ENCODE peak calls at places on chromosomes 11 and 22, in four cellular contexts. One of them, this sample, is unnamed.

GRCh38 chr11:68532719-68533369 is 72.3 kb downstream of the PPP6R3 start:
- DNase-seq in upper lobe of left lung: no peak
- DNase-seq in right lobe of liver: no peak
- DNase-seq in IMR-90: no peak
- DNase-seq in this sample: no peak

GRCh38 chr11:16792426-16792825 is 54.0 kb downstream of the C11orf58 start:
- DNase-seq in upper lobe of left lung: no peak
- DNase-seq in right lobe of liver: no peak
- DNase-seq in IMR-90: no peak
- DNase-seq in this sample: no peak

GRCh38 chr11:2383823-2384722 is 7.0 kb downstream of the CD81 start:
- DNase-seq in upper lobe of left lung: no peak
- DNase-seq in right lobe of liver: peak; percentile 84
- DNase-seq in IMR-90: no peak
- DNase-seq in this sample: no peak

GRCh38 chr11:70756341-70756740 is 358.0 kb downstream of the CTTN start:
- DNase-seq in upper lobe of left lung: no peak
- DNase-seq in right lobe of liver: peak; percentile 27
- DNase-seq in IMR-90: no peak
- DNase-seq in this sample: no peak

GRCh38 chr11:93468286-93468685 is 74.9 kb downstream of the SMCO4 start:
- DNase-seq in upper lobe of left lung: no peak
- DNase-seq in right lobe of liver: no peak
- DNase-seq in IMR-90: no peak
- DNase-seq in this sample: no peak

GRCh38 chr11:118608268-118609214 is 1.1 kb downstream of the PHLDB1 start:
- DNase-seq in upper lobe of left lung: peak; percentile 56
- DNase-seq in right lobe of liver: peak; percentile 67
- DNase-seq in IMR-90: peak; percentile 85
- DNase-seq in this sample: peak; percentile 94

GRCh38 chr11:13316528-13316961 is 39.0 kb downstream of the BMAL1 start:
- DNase-seq in upper lobe of left lung: peak; percentile 76
- DNase-seq in right lobe of liver: no peak
- DNase-seq in IMR-90: peak; percentile 55
- DNase-seq in this sample: peak; percentile 87

GRCh38 chr11:13261600-13262061 is 16.0 kb upstream of the BMAL1 start:
- DNase-seq in upper lobe of left lung: no peak
- DNase-seq in right lobe of liver: no peak
- DNase-seq in IMR-90: peak; percentile 87
- DNase-seq in this sample: no peak

GRCh38 chr11:80727315-80727714 is 1286.5 kb upstream of the TENM4 start:
- DNase-seq in upper lobe of left lung: no peak
- DNase-seq in right lobe of liver: no peak
- DNase-seq in IMR-90: no peak
- DNase-seq in this sample: no peak

GRCh38 chr22:19406846-19407245 is 24.7 kb downstream of the HIRA start:
- DNase-seq in upper lobe of left lung: no peak
- DNase-seq in right lobe of liver: no peak
- DNase-seq in IMR-90: no peak
- DNase-seq in this sample: no peak
- H3K36me3 ChIP-seq in upper lobe of left lung: peaks cover 41% of the 10 kb centered on the region
- H3K36me3 ChIP-seq in right lobe of liver: peaks cover 52% of the 10 kb centered on the region
- H3K36me3 ChIP-seq in IMR-90: peaks cover 38% of the 10 kb centered on the region
- H3K36me3 ChIP-seq in this sample: peaks cover 56% of the 10 kb centered on the region

GRCh38 chr22:30114356-30114755 is 34.1 kb downstream of the HORMAD2 start:
- DNase-seq in upper lobe of left lung: no peak
- DNase-seq in right lobe of liver: no peak
- DNase-seq in IMR-90: peak; percentile 58
- DNase-seq in this sample: no peak

GRCh38 chr22:30115705-30116104 is 35.4 kb downstream of the HORMAD2 start:
- DNase-seq in upper lobe of left lung: no peak
- DNase-seq in right lobe of liver: no peak
- DNase-seq in IMR-90: peak; percentile 9
- DNase-seq in this sample: no peak

GRCh38 chr22:30113494-30113893 is 33.2 kb downstream of the HORMAD2 start:
- DNase-seq in upper lobe of left lung: no peak
- DNase-seq in right lobe of liver: no peak
- DNase-seq in IMR-90: no peak
- DNase-seq in this sample: no peak

GRCh38 chr22:30117256-30117655 is 37.0 kb downstream of the HORMAD2 start:
- DNase-seq in upper lobe of left lung: no peak
- DNase-seq in right lobe of liver: no peak
- DNase-seq in IMR-90: no peak
- DNase-seq in this sample: no peak

GRCh38 chr22:30116362-30117117 is 36.3 kb downstream of the HORMAD2 start:
- DNase-seq in upper lobe of left lung: no peak
- DNase-seq in right lobe of liver: no peak
- DNase-seq in IMR-90: peak; percentile 78
- DNase-seq in this sample: no peak
- H3K36me3 ChIP-seq in upper lobe of left lung: no peaks in the 10 kb centered on the region
- H3K36me3 ChIP-seq in right lobe of liver: no peaks in the 10 kb centered on the region
- H3K36me3 ChIP-seq in IMR-90: no peaks in the 10 kb centered on the region
- H3K36me3 ChIP-seq in this sample: no peaks in the 10 kb centered on the region

GRCh38 chr22:22516992-22517391 is 3.1 kb downstream of the ZNF280A start:
- DNase-seq in upper lobe of left lung: no peak
- DNase-seq in right lobe of liver: no peak
- DNase-seq in IMR-90: no peak
- DNase-seq in this sample: no peak
- H3K36me3 ChIP-seq in upper lobe of left lung: no peaks in the 10 kb centered on the region
- H3K36me3 ChIP-seq in right lobe of liver: no peaks in the 10 kb centered on the region
- H3K36me3 ChIP-seq in IMR-90: no peaks in the 10 kb centered on the region
- H3K36me3 ChIP-seq in this sample: no peaks in the 10 kb centered on the region

DNA sequence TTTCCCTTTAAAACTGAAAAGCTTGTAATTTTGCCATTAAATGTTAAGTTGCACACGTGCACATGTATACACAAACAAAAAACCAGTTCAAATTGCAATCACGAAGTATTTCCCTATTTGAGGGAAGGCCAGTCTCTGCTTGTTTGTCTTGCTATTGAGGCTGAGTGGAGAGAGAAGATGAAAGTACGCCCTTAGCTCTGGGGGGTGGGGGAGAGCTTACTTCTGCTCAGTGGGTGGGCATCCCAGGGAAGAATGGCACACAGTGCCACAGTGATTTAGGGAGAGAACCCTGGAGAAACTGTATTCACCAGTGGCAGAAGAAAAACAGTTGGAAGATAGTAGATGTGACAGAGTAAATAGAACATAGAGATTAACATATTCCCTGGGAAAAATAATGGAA is 8.7 kb downstream of the YAP1 start:
- DNase-seq in upper lobe of left lung: no peak
- DNase-seq in right lobe of liver: no peak
- DNase-seq in IMR-90: no peak
- DNase-seq in this sample: no peak
- H3K36me3 ChIP-seq in upper lobe of left lung: no peaks in the 10 kb centered on the region
- H3K36me3 ChIP-seq in right lobe of liver: no peaks in the 10 kb centered on the region
- H3K36me3 ChIP-seq in IMR-90: peaks cover 6% of the 10 kb centered on the region
- H3K36me3 ChIP-seq in this sample: no peaks in the 10 kb centered on the region

DNA sequence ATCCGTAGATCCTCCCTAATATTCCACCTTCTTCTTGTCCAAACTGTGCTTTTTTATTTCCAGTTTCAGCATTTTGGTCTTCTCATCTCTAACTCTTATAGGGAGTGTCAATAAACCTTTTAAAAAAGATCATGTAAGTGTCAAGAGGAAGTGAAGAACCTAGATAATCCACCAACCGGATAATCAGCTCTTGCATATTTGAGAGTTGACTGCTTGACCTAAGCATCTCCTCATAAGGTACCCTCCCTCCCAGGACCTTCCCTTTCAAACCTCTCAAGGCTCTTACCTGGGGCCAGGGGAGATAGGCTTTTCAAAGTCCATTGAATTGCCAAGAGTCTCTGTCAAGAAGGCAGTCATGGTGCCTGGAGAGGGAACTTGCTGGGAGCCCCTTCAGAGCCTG is 691 bp upstream of the EHF start:
- DNase-seq in upper lobe of left lung: no peak
- DNase-seq in right lobe of liver: no peak
- DNase-seq in IMR-90: no peak
- DNase-seq in this sample: no peak
- H3K36me3 ChIP-seq in upper lobe of left lung: no peaks in the 10 kb centered on the region
- H3K36me3 ChIP-seq in right lobe of liver: no peaks in the 10 kb centered on the region
- H3K36me3 ChIP-seq in IMR-90: no peaks in the 10 kb centered on the region
- H3K36me3 ChIP-seq in this sample: no peaks in the 10 kb centered on the region

DNA sequence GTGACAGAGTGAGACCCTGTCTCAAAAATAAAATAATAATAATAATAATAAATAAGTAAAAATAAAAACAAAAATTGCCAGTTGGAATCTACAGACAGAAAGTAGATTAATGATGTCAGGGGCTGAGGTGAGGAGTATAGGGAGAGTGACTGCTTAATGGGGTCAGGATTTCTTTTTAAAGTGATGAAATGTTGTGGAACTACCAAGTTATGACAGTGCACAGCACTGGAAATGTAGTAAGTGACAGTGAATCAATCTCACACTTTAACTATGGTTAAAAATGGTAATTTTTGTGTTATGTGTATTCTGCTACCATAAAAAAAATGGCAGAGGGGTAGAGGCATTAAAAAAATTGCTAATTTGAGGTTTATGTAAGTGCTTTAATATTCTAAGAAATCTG is 87.2 kb downstream of the ATG16L2 start:
- DNase-seq in upper lobe of left lung: no peak
- DNase-seq in right lobe of liver: no peak
- DNase-seq in IMR-90: no peak
- DNase-seq in this sample: no peak
- H3K36me3 ChIP-seq in upper lobe of left lung: no peaks in the 10 kb centered on the region
- H3K36me3 ChIP-seq in right lobe of liver: no peaks in the 10 kb centered on the region
- H3K36me3 ChIP-seq in IMR-90: no peaks in the 10 kb centered on the region
- H3K36me3 ChIP-seq in this sample: peaks cover 11% of the 10 kb centered on the region

DNA sequence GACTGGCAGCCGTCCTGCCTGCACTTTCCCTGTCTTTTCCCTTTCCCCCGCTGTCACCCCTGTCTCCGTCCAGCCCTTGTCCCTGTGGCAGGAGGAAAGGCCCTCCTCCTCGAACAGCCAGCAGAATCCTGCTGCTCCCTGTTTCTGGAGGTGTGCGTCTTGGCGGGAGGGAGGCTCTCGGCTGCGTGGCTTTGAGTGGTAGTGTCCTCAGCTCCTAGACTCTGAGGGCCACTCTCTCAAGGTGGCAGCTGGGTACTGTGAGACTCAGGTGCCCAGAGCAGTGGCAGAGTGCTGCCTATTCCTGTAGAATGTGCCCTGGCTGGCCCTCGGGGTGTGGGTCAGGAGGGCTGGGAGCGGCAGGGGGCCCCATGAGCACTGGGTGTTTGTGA is 9.1 kb upstream of the RANBP1 start:
- DNase-seq in upper lobe of left lung: no peak
- DNase-seq in right lobe of liver: peak; percentile 40
- DNase-seq in IMR-90: no peak
- DNase-seq in this sample: no peak
- H3K36me3 ChIP-seq in upper lobe of left lung: peaks cover 55% of the 10 kb centered on the region
- H3K36me3 ChIP-seq in right lobe of liver: peaks cover 61% of the 10 kb centered on the region
- H3K36me3 ChIP-seq in IMR-90: peaks cover 77% of the 10 kb centered on the region
- H3K36me3 ChIP-seq in this sample: peaks cover 71% of the 10 kb centered on the region

This sample was measured in ascending aorta.